ENCODE peak calls at places on chromosome 19, in eight cellular contexts. G is psoas muscle, M is tibial nerve, O is heart right ventricle, T is thyroid gland, K is neuronal stem cell, I is left lung, P is lung. W is an unnamed sample. For H3K4me1, the result is how much of the 10 kb centered on the place peaks cover.

GRCh38 chr19:5447700-5448311 is 7.4 kb upstream of the ZNRF4 start:
- DNase-seq in P (no peak), I (no peak), T (no peak), M (no peak), O (no peak), G (no peak), K (no peak), W (no peak)

GRCh38 chr19:54133312-54133956 is 4.1 kb upstream of the CNOT3 start:
- DNase-seq in P (peak), O (no peak), G (no peak), T (no peak), I (no peak), M (no peak), K (peak), W (no peak)

GRCh38 chr19:16386619-16387240 is 62.1 kb downstream of the KLF2 start:
- DNase-seq in P (no peak), T (peak), G (peak), O (no peak), I (peak), M (no peak), K (peak), W (no peak)

GRCh38 chr19:54376610-54377009 is 11.9 kb upstream of the LAIR1 start:
- DNase-seq in O (no peak), M (no peak), T (no peak), G (no peak), K (no peak), I (no peak), P (no peak), W (no peak)

GRCh38 chr19:29680447-29680846 is 15.2 kb downstream of the PLEKHF1 start:
- DNase-seq in G (peak), K (no peak), O (no peak), T (peak), M (no peak), I (peak), P (no peak), W (peak)

GRCh38 chr19:30017172-30017571 is 75.1 kb downstream of the URI1 start:
- DNase-seq in O (no peak), G (no peak), T (no peak), I (no peak), M (no peak), P (no peak), K (no peak), W (no peak)

GRCh38 chr19:33758541-33759013 is 38.1 kb upstream of the KCTD15 start:
- DNase-seq in G (no peak), T (peak), I (peak), M (no peak), O (no peak), K (no peak), P (peak), W (no peak)

GRCh38 chr19:42132030-42132628 is at the start of gene POU2F2:
- DNase-seq in O (peak), G (peak), I (peak), K (no peak), P (peak), T (peak), M (no peak), W (peak)

GRCh38 chr19:13160557-13160956 is 10.3 kb downstream of the IER2 start:
- DNase-seq in M (no peak), I (no peak), P (no peak), O (no peak), G (no peak), T (no peak), K (no peak), W (no peak)

GRCh38 chr19:29543381-29543780 is 17.6 kb downstream of the VSTM2B start:
- DNase-seq in T (no peak), K (no peak), P (no peak), O (no peak), M (no peak), I (peak), G (no peak), W (no peak)

GRCh38 chr19:53192771-53193533 is at the start of gene ZNF665:
- DNase-seq in T (peak), K (peak), I (peak), M (peak), G (peak), O (peak), P (peak), W (peak)

GRCh38 chr19:38004100-38004504 is 97.1 kb downstream of the SIPA1L3 start:
- DNase-seq in O (peak), T (no peak), G (no peak), P (no peak), M (no peak), K (no peak), I (no peak), W (no peak)

GRCh38 chr19:41431426-41432386 is 4.5 kb upstream of the B3GNT8 start:
- DNase-seq in T (peak), G (peak), O (peak), M (no peak), P (no peak), K (no peak), I (no peak), W (no peak)

GRCh38 chr19:43777163-43777700 is 3.5 kb downstream of the KCNN4 start:
- DNase-seq in P (no peak), O (no peak), I (no peak), M (no peak), T (no peak), G (peak), K (no peak), W (no peak)

GRCh38 chr19:12801466-12802266 is at the start of the genes PRDX2 and THSD8:
- DNase-seq in I (peak), T (peak), K (peak), G (peak), O (peak), P (peak), M (no peak), W (peak)

GRCh38 chr19:30799854-30800755 is 427.9 kb downstream of the ZNF536 start:
- DNase-seq in G (no peak), T (peak), K (peak), O (peak), I (peak), M (no peak), P (peak), W (no peak)

GRCh38 chr19:6238256-6238642 is 41.5 kb downstream of the MLLT1 start:
- DNase-seq in G (no peak), I (no peak), M (no peak), O (no peak), P (no peak), K (no peak), T (no peak), W (no peak)

GRCh38 chr19:51690359-51691121 is 2.6 kb upstream of the SPACA6 start:
- DNase-seq in T (peak), O (peak), M (no peak), K (peak), P (peak), I (peak), G (peak), W (peak)
- H3K4me1 ChIP-seq in T (under half), O (under half), M (under half), K (under half), P (under half), I (under half), G (under half), W (under half)

GRCh38 chr19:18156841-18157464 is 4.0 kb downstream of the PIK3R2 start:
- DNase-seq in O (peak), G (peak), M (peak), K (no peak), P (peak), T (peak), I (peak), W (peak)
- H3K4me1 ChIP-seq in O (under half), G (half or more), M (under half), K (under half), P (under half), T (under half), I (under half), W (under half)

GRCh38 chr19:1267441-1268391 is 1.4 kb upstream of the CIRBP start:
- DNase-seq in T (no peak), O (peak), M (no peak), G (peak), K (no peak), I (no peak), P (no peak), W (peak)

GRCh38 chr19:1269478-1270167 is 491 bp downstream of the CIRBP start:
- DNase-seq in M (peak), P (peak), I (peak), T (peak), G (peak), K (no peak), O (peak), W (peak)

GRCh38 chr19:1268392-1269064 is 604 bp upstream of the CIRBP start:
- DNase-seq in M (no peak), I (no peak), O (peak), T (no peak), G (peak), K (no peak), P (no peak), W (no peak)

GRCh38 chr19:1270168-1270853 is 1.2 kb downstream of the CIRBP start:
- DNase-seq in I (no peak), O (no peak), K (no peak), P (no peak), G (peak), T (peak), M (no peak), W (no peak)

DNA sequence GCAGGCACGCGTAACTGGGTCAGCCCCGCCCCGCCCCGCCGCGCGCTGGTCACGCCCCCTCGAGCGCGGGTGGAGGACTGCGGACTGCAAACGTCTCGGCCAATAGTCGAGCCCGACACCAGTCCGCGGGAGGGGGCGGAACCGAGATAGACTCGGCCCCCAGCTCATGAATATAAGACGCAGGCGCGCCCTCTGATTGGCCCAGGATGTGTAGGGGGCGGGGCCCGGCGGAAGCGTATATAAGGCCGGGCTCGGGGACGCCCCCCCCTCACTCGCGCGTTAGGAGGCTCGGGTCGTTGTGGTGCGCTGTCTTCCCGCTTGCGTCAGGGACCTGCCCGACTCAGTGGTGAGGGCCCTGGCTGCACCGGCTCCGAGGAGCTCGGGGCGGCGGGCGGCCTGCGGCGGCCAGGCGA is at the start of gene CIRBP:
- DNase-seq in O (peak), P (peak), I (peak), K (peak), M (peak), T (peak), G (peak), W (peak)
- H3K4me1 ChIP-seq in O (half or more), P (under half), I (half or more), K (half or more), M (half or more), T (half or more), G (half or more), W (under half)

DNA sequence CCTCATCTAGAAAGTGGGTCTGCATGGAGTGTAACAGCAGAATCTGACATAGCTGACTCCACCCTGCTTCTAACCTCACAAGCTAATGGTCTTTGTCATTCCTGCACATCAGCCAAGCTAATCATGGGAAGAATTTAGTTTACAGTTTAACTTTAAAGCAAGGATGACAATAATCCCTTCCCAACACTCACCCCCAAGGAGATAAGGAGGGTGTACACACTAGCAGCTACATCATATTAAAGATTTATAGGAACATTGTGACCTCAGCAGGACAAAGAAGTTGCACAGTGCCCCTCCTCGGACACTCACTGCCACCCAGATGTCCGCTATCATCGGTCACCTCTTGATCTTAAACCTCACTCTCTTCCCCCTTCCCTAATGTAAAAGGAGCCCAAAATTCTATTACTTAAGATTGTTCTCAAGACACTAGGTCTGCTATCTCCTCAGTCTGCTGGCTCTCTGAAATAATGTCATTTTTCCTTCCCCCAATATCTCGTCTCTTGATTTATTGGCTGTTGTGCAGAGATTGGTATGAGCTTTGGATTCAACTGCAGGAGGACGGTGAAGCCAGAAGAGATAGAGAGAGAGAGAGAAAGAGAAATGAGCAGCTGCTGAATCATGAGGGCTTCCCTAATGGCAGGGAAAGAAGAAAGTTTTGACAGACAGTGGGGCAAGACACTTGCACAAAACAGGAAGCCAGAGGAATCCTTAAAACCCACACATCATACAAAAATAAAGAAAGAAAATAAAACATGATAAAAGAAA is 17.5 kb upstream of the FFAR2 start:
- DNase-seq in M (no peak), T (no peak), G (no peak), O (no peak), I (no peak), P (no peak), K (no peak), W (no peak)
- H3K4me1 ChIP-seq in M (under half), T (under half), G (under half), O (half or more), I (under half), P (under half), K (under half), W (under half)

DNA sequence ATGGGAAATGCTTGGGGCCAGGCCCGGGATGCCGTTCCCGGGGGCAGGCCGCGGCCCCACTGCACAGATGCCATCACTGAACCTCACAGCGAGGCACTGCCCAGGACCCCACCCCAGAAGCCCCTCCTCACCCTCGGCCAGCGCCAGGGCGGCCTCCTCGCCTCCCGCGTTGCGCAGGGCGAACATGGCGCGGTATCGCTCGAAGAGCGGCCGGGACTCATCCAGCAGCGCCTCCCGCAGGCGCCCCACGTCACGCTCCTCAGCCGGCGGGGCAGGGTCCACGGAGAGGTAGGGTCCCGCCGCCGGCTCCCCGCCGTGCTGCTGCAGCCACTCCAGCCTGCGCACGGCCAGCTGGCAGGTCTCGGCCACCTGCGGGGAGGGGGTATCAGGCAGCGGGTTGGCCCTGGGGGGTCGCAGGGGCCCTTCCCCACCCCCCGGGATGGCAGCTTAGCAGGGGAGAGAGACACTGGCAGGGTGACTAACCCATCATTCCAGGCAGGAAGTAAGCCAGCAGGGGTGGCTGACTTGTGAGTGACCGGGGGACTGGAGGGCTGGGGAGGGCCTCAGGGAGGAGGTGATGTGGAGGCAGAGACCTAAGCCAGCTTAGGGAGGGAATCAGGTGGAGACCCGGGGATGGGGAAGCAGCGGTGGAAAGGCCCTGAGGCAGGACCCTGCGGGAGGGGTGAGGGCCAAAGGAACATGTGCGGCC is 8.2 kb downstream of the DOHH start:
- DNase-seq in G (no peak), P (no peak), I (no peak), O (no peak), M (no peak), K (no peak), T (no peak), W (no peak)
- H3K4me1 ChIP-seq in G (under half), P (under half), I (under half), O (under half), M (under half), K (under half), T (under half), W (under half)

GRCh38 chr19:10812196-10812595 is 23.8 kb downstream of the TMED1 start:
- DNase-seq in M (no peak), K (no peak), O (no peak), P (no peak), G (no peak), T (no peak), I (no peak), W (no peak)
- H3K4me1 ChIP-seq in M (under half), K (under half), O (half or more), P (under half), G (under half), T (under half), I (under half), W (under half)

DNA sequence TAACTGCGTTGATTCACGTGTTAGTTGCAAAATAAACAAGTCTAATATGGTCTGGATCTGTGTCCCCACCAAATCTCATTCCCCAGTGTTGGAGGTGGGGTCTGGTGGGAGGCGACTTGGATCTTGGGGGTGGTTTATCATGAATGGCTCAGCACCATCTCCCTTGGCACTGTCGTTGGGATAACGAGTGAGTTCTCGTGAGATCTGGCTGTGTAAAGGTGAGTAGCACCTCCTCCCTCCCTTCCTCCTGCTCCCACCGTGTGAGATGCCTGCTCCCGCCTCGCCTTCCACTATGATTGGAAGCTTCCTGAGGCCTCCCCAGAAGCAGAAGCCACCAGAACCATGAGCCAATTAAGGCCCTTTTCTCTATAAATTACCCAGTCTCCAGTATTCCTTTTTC is 4.8 kb downstream of the PEAK3 start:
- DNase-seq in O (no peak), T (no peak), G (no peak), I (no peak), P (no peak), K (no peak), M (no peak), W (no peak)
- H3K4me1 ChIP-seq in O (under half), T (under half), G (under half), I (under half), P (under half), K (under half), M (under half), W (under half)

DNA sequence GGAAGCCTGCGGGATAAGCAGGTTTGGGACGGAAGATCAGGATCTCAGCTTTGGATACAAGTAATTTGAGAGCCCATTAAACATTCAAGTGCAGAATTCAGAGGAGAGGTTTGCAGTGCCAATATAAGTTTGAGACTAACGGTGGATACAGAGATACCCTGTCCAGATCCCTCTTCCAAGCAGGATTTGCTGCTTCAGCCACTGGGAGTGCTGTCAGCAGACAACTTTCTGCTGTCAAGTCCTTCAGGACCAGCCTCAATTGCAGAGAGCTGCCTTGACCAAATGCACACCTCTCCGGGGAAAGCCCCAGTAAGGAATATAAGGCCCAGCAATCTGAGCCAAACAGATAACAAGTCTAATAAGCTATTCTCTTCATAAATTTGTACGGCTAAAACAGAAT is 46.1 kb upstream of the ZNF780A start:
- DNase-seq in P (no peak), T (no peak), M (no peak), I (no peak), K (no peak), O (no peak), G (no peak), W (no peak)
- H3K4me1 ChIP-seq in P (under half), T (under half), M (under half), I (under half), K (under half), O (under half), G (under half), W (under half)

GRCh38 chr19:8192227-8192820 is 16.8 kb upstream of the CERS4 start:
- DNase-seq in P (no peak), T (no peak), M (no peak), K (no peak), O (no peak), I (no peak), G (no peak), W (no peak)
- H3K4me1 ChIP-seq in P (under half), T (under half), M (under half), K (under half), O (under half), I (under half), G (under half), W (under half)